ENCODE peak calls at places on chromosome 17, in eight cellular contexts. X, S, Q, K, I, T, V and L are unnamed samples.

GRCh38 chr17:82297280-82297803 is 20.1 kb downstream of the CD7 start:
- DNase-seq in X (peak; percentile 90), S (peak; percentile 80), Q (peak; percentile 93), K (peak; percentile 92), I (peak; percentile 96), T (no peak), V (no peak), L (no peak)

GRCh38 chr17:62807812-62808575 is at the start of gene MARCHF10:
- DNase-seq in X (peak; percentile 14), S (no peak), Q (no peak), K (peak; percentile 60), I (no peak), T (peak; percentile 77), V (peak; percentile 36), L (peak; percentile 43)

GRCh38 chr17:76772842-76773521 is 35.1 kb downstream of the MFSD11 start:
- DNase-seq in X (peak; percentile 70), S (peak; percentile 55), Q (peak; percentile 62), K (no peak), I (no peak), T (no peak), V (no peak), L (no peak)

GRCh38 chr17:17751489-17751995 is 70.3 kb downstream of the RAI1 start:
- DNase-seq in X (no peak), S (no peak), Q (no peak), K (no peak), I (no peak), T (no peak), V (no peak), L (no peak)

GRCh38 chr17:77734371-77735050 is 224.0 kb upstream of the TNRC6C start:
- DNase-seq in X (peak; percentile 65), S (peak; percentile 37), Q (peak; percentile 69), K (peak; percentile 70), I (peak; percentile 83), T (peak; percentile 47), V (peak; percentile 40), L (peak; percentile 8)

GRCh38 chr17:5772720-5773119 is 188.4 kb upstream of the NLRP1 start:
- DNase-seq in X (no peak), S (no peak), Q (no peak), K (no peak), I (peak; percentile 17), T (no peak), V (no peak), L (no peak)

GRCh38 chr17:50893183-50893993 is 27.2 kb upstream of the TOB1 start:
- DNase-seq in X (no peak), S (peak; percentile 68), Q (peak; percentile 60), K (no peak), I (peak; percentile 90), T (no peak), V (no peak), L (no peak)

GRCh38 chr17:31657876-31658275 is 201.2 kb downstream of the COPRS start:
- DNase-seq in X (no peak), S (no peak), Q (no peak), K (no peak), I (no peak), T (no peak), V (no peak), L (no peak)

GRCh38 chr17:1033503-1033902 is 36.6 kb downstream of the TIMM22 start:
- DNase-seq in X (no peak), S (no peak), Q (no peak), K (no peak), I (no peak), T (no peak), V (peak; percentile 12), L (no peak)

GRCh38 chr17:56596741-56597494 is 3.4 kb downstream of the NOG start:
- DNase-seq in X (no peak), S (no peak), Q (no peak), K (no peak), I (no peak), T (peak; percentile 65), V (peak; percentile 29), L (no peak)

GRCh38 chr17:79971651-79972050 is 64.0 kb downstream of the TBC1D16 start:
- DNase-seq in X (peak; percentile 6), S (no peak), Q (no peak), K (peak; percentile 21), I (no peak), T (no peak), V (no peak), L (no peak)

GRCh38 chr17:79966681-79967080 is 69.0 kb downstream of the TBC1D16 start:
- DNase-seq in X (no peak), S (no peak), Q (no peak), K (no peak), I (no peak), T (no peak), V (no peak), L (no peak)

GRCh38 chr17:79968116-79968515 is 67.6 kb downstream of the TBC1D16 start:
- DNase-seq in X (peak; percentile 1), S (no peak), Q (no peak), K (peak; percentile 8), I (no peak), T (no peak), V (no peak), L (no peak)

GRCh38 chr17:79969906-79970305 is 65.8 kb downstream of the TBC1D16 start:
- DNase-seq in X (peak; percentile 0), S (no peak), Q (no peak), K (no peak), I (no peak), T (no peak), V (no peak), L (no peak)

GRCh38 chr17:79970576-79971068 is 65.0 kb downstream of the TBC1D16 start:
- DNase-seq in X (peak; percentile 75), S (peak; percentile 75), Q (peak; percentile 40), K (peak; percentile 51), I (no peak), T (peak; percentile 66), V (peak; percentile 55), L (no peak)
- TF ChIP-seq CTCF in X (peak; percentile 49), S (peak; percentile 63), Q (peak; percentile 49), K (peak; percentile 51), I (peak; percentile 10), T (peak; percentile 75), V (peak; percentile 73), L (peak; percentile 72)

GRCh38 chr17:48066656-48067055 is 18.5 kb downstream of the NFE2L1 start:
- DNase-seq in X (no peak), S (no peak), Q (no peak), K (no peak), I (no peak), T (no peak), V (no peak), L (no peak)

GRCh38 chr17:48066192-48066591 is 18.0 kb downstream of the NFE2L1 start:
- DNase-seq in X (no peak), S (no peak), Q (no peak), K (no peak), I (no peak), T (no peak), V (no peak), L (no peak)

GRCh38 chr17:48070195-48070594 is 22.0 kb downstream of the NFE2L1 start:
- DNase-seq in X (no peak), S (no peak), Q (no peak), K (no peak), I (no peak), T (no peak), V (no peak), L (no peak)

GRCh38 chr17:48067245-48067644 is 19.1 kb downstream of the NFE2L1 start:
- DNase-seq in X (no peak), S (no peak), Q (no peak), K (no peak), I (no peak), T (no peak), V (no peak), L (no peak)

DNA sequence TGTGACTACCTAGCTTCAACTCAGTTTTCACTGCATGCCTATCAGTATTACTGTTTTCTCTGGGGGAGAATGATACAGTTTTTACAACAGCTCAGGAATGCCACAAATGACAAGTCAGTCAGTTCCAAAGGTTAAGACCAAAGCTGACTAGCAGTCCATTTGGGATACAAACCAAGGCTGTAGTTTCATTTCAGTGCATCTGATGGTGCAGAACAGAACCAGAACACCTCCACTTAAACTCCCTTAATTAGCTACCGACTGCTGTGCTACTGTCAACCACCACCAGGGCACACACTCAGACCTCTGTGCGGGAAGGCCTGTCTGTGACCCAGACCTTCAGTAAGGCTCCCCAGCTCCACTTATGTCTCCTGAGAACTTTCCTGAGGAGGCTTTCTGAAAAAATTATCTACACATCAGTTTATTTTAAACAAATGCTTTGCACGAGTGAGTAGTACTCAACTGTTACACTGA is 20.4 kb downstream of the NFE2L1 start:
- DNase-seq in X (no peak), S (peak; percentile 65), Q (no peak), K (no peak), I (no peak), T (peak; percentile 57), V (peak; percentile 36), L (no peak)
- TF ChIP-seq CTCF in X (peak; percentile 33), S (no peak), Q (peak; percentile 50), K (peak; percentile 9), I (peak; percentile 20), T (no peak), V (peak; percentile 69), L (peak; percentile 47)

GRCh38 chr17:38982858-38983746 is 15.9 kb upstream of the FBXO47 start:
- DNase-seq in X (peak; percentile 39), S (peak; percentile 79), Q (peak; percentile 81), K (no peak), I (no peak), T (peak; percentile 47), V (peak; percentile 31), L (no peak)
- TF ChIP-seq CTCF in X (peak; percentile 77), S (peak; percentile 97), Q (peak; percentile 81), K (peak; percentile 82), I (peak; percentile 77), T (peak; percentile 35), V (peak; percentile 53), L (peak; percentile 80)

DNA sequence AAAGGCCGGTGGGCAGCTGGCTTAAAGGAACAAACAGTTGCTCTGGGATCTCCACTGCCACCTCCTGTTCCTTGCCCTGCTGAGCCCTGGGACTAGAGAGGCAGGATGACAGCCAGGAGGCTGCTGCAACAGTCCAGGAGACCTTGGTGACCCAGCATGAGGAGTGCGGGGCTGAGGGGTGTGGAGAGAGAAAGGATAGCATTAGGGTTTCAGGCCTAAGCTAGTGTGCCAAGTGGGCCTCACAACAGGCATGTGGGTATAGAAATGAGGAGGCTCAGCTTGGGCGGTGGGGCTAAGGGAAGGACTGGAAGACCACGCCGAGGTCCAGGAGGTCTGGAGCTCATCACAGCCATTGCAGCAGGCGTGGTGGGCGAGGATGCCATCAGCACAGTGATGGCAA is 39.8 kb downstream of the SDK2 start:
- DNase-seq in X (no peak), S (no peak), Q (no peak), K (no peak), I (no peak), T (no peak), V (no peak), L (no peak)
- TF ChIP-seq CTCF in X (no peak), S (no peak), Q (no peak), K (no peak), I (no peak), T (no peak), V (no peak), L (no peak)

DNA sequence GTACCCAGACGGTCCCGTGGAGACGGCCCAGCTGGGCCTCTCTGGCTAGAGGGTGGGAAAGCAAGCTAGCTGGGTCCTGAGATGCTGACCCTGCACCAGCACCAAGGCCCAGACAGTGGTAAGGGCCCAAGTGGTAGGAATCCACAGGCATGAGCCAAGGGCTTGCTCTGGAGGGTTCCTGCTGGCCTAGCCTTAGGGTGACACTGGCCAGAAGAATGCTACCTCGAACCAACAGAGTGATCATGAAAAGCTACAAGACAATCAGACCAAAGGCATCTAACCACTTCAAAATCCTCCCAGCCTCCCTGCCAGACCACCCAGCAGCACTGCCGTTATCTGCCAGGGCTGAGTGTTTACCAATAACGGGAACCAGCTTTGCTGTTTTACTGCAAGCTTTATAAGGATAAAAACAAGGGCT is 13.2 kb downstream of the HIC1 start:
- DNase-seq in X (no peak), S (no peak), Q (peak; percentile 70), K (no peak), I (no peak), T (no peak), V (no peak), L (no peak)
- TF ChIP-seq CTCF in X (no peak), S (no peak), Q (no peak), K (no peak), I (no peak), T (no peak), V (no peak), L (no peak)